ENCODE peak calls at places on chromosomes 12 and 14, in eight cellular contexts. P is psoas muscle, C is colonic mucosa, S is heart left ventricle, W is gastrocnemius medialis, E is tibial artery, Q is stomach, V is aorta. G is an unnamed sample.

GRCh38 chr12:54017027-54017788 is 8.4 kb downstream of the HOXC8 start:
- DNase-seq in C (no peak), P (peak; percentile 86), V (no peak), W (peak; percentile 73), S (no peak), Q (no peak), E (no peak), G (no peak)

GRCh38 chr14:92783813-92784431 is 10.2 kb upstream of the GOLGA5 start:
- DNase-seq in P (no peak), C (peak; percentile 59), V (no peak), S (no peak), W (no peak), Q (no peak), E (peak; percentile 25), G (no peak)

GRCh38 chr14:99182548-99183115 is 89.4 kb downstream of the BCL11B start:
- DNase-seq in P (no peak), C (no peak), V (no peak), Q (no peak), E (no peak), S (no peak), W (no peak), G (no peak)

GRCh38 chr14:103492156-103492555 is 30.5 kb downstream of the CKB start:
- DNase-seq in C (no peak), P (no peak), Q (no peak), E (no peak), V (no peak), W (no peak), S (no peak), G (no peak)

GRCh38 chr14:23564181-23564812 is 3.3 kb downstream of the AP1G2 start:
- DNase-seq in W (no peak), C (peak; percentile 21), E (no peak), S (no peak), V (no peak), P (no peak), Q (no peak), G (no peak)

GRCh38 chr14:61174395-61175386 is 106.4 kb downstream of the TMEM30B start:
- DNase-seq in Q (no peak), V (no peak), P (no peak), W (no peak), C (no peak), E (no peak), S (no peak), G (no peak)

GRCh38 chr12:116278259-116278595 is 734 bp upstream of the MED13L start:
- DNase-seq in Q (no peak), W (no peak), C (no peak), S (no peak), P (no peak), E (no peak), V (no peak), G (no peak)

GRCh38 chr12:106044773-106045172 is 94.0 kb downstream of the NUAK1 start:
- DNase-seq in E (no peak), P (no peak), S (no peak), C (no peak), Q (no peak), V (no peak), W (no peak), G (no peak)

GRCh38 chr14:52950410-52950897 is 396 bp downstream of the FERMT2 start:
- DNase-seq in W (no peak), S (peak; percentile 76), C (peak; percentile 52), P (peak; percentile 81), Q (peak; percentile 35), V (peak; percentile 86), E (peak; percentile 66), G (peak; percentile 60)

GRCh38 chr12:122190842-122191668 is 8.1 kb downstream of the LRRC43 start:
- DNase-seq in P (peak; percentile 80), Q (peak; percentile 83), V (peak; percentile 72), S (peak; percentile 49), C (peak; percentile 84), W (peak; percentile 27), E (no peak), G (no peak)

GRCh38 chr14:97634786-97635185 is 837.6 kb downstream of the VRK1 start:
- DNase-seq in V (no peak), C (no peak), Q (no peak), E (no peak), S (no peak), W (no peak), P (no peak), G (no peak)

GRCh38 chr14:98952595-98953325 is 319.2 kb downstream of the BCL11B start:
- DNase-seq in P (no peak), E (no peak), S (no peak), Q (no peak), C (no peak), V (no peak), W (no peak), G (no peak)

GRCh38 chr12:54141534-54142475 is 47.0 kb downstream of the SMUG1 start:
- DNase-seq in V (peak; percentile 79), W (no peak), C (no peak), S (no peak), E (peak; percentile 62), P (no peak), Q (no peak), G (peak; percentile 26)

GRCh38 chr12:56387152-56387551 is 24.5 kb upstream of the APOF start:
- DNase-seq in W (no peak), P (no peak), S (no peak), E (no peak), V (no peak), C (no peak), Q (no peak), G (no peak)

GRCh38 chr12:42145552-42146215 is 1.0 kb upstream of the GXYLT1 start:
- DNase-seq in Q (no peak), E (no peak), C (peak; percentile 24), P (no peak), V (no peak), W (no peak), S (no peak), G (no peak)
- H3K4me3 ChIP-seq in Q (no peak overlapping the region), E (peak overlapping the region; percentile 68), C (no peak overlapping the region), P (peak overlapping the region; percentile 73), V (no peak overlapping the region), W (peak overlapping the region; percentile 52), S (peak overlapping the region; percentile 86), G (peak overlapping the region; percentile 69)

GRCh38 chr14:76773956-76774355 is 12.7 kb downstream of the VASH1 start:
- DNase-seq in Q (no peak), C (peak; percentile 11), P (no peak), E (peak; percentile 23), V (peak; percentile 70), W (no peak), S (no peak), G (no peak)
- H3K27ac ChIP-seq in Q (peak overlapping the region; percentile 76), C (no peak overlapping the region), P (peak overlapping the region; percentile 58), E (peak overlapping the region; percentile 89), V (peak overlapping the region; percentile 62), W (no peak overlapping the region), S (no peak overlapping the region), G (peak overlapping the region; percentile 15)

DNA sequence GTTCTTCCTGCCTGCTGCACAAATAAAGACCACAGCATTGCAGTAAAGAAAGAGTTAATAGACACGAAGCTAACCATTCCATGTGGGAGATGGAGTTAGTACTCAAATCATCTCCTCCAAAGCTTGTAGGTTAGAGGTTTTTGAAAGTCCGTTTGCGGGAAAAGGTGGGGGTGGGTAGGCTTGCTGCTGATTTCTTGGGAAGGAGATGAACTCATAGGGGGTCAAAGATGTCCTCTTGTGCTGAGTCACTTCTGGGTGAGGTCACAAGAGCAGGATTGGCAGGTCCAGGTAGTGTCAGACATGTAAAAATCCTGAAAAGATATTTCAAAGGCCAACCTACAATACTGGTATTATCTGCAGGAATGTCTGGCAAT is 66.4 kb downstream of the PTHLH start:
- DNase-seq in Q (no peak), W (no peak), V (no peak), C (no peak), S (no peak), E (no peak), P (no peak), G (no peak)
- H3K4me3 ChIP-seq in Q (no peak overlapping the region), W (no peak overlapping the region), V (no peak overlapping the region), C (no peak overlapping the region), S (no peak overlapping the region), E (no peak overlapping the region), P (no peak overlapping the region), G (no peak overlapping the region)

GRCh38 chr12:12804011-12804410 is 9.1 kb upstream of the DDX47 start:
- DNase-seq in V (no peak), S (no peak), W (no peak), P (no peak), E (no peak), C (peak; percentile 67), Q (no peak), G (no peak)
- H3K27ac ChIP-seq in V (no peak overlapping the region), S (no peak overlapping the region), W (peak overlapping the region; percentile 56), P (no peak overlapping the region), E (no peak overlapping the region), C (peak overlapping the region; percentile 87), Q (peak overlapping the region; percentile 83), G (peak overlapping the region; percentile 3)

DNA sequence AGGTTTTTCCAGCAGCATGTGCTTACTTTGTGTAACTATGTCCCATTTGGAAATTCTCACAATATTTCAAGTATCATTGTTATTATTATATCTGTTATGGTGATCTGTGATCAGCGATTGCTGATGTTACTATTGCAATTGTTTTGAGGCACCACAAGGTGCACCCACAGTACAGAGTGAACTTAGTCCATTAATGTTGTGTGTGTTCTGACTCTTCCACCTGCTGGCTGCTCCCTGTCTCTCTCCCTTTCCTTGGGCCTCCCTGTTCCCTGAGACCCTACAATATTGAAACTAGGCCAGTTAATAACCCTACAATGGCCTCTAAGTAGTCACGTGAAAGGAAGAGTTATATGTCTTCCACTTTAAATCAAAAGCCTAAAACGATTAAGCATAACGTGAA is 153.9 kb downstream of the PIK3C2G start:
- DNase-seq in W (no peak), P (no peak), S (no peak), E (no peak), V (no peak), C (no peak), Q (no peak), G (no peak)
- H3K4me3 ChIP-seq in W (no peak overlapping the region), P (no peak overlapping the region), S (no peak overlapping the region), E (no peak overlapping the region), V (no peak overlapping the region), C (no peak overlapping the region), Q (no peak overlapping the region), G (no peak overlapping the region)

DNA sequence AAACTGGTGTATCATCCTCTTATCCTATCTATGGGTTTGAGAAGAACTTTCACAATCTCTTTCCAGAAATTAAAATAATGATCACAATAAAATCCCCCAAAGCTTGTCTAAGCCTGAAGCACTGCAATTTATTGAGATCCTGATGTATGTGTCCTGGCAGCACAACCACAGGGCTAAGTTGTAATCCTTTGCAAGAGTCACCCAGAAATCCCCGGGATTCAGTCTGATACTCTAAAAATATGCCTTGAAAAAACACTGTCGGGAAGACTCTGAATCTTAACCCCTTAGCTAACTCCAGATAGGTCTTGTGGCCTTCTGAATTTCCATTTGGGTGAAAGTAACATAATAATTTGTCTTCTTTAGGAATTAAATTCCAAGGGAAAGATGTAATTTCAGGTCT is 40.3 kb upstream of the STXBP6 start:
- DNase-seq in Q (no peak), S (no peak), W (no peak), V (no peak), E (no peak), P (no peak), C (no peak), G (no peak)
- H3K27ac ChIP-seq in Q (no peak overlapping the region), S (no peak overlapping the region), W (no peak overlapping the region), V (no peak overlapping the region), E (no peak overlapping the region), P (no peak overlapping the region), C (no peak overlapping the region), G (no peak overlapping the region)

GRCh38 chr12:83121886-83122622 is 435.3 kb downstream of the TMTC2 start:
- DNase-seq in P (no peak), E (no peak), W (no peak), C (no peak), S (no peak), V (no peak), Q (no peak), G (no peak)
- H3K4me3 ChIP-seq in P (no peak overlapping the region), E (no peak overlapping the region), W (no peak overlapping the region), C (no peak overlapping the region), S (no peak overlapping the region), V (no peak overlapping the region), Q (no peak overlapping the region), G (no peak overlapping the region)

G was measured in tibial nerve.